ENCODE peak calls at places on chromosomes 6 and 20, in four cellular contexts. L is naive thymus-derived CD4-positive, alpha-beta T cell; B is AG08395; E is activated CD4-positive, CD25-positive, alpha-beta regulatory T cell. K is an unnamed sample.

GRCh38 chr6:113306552-113307145 is 550.5 kb upstream of the MARCKS start:
- DNase-seq in L (no peak), B (no peak), E (no peak), K (no peak)

GRCh38 chr6:157064502-157064901 is 258.8 kb downstream of the TMEM242 start:
- DNase-seq in L (no peak), B (no peak), E (no peak), K (no peak)

GRCh38 chr6:130578713-130579112 is 212.9 kb downstream of the TMEM200A start:
- DNase-seq in L (no peak), B (no peak), E (no peak), K (no peak)

GRCh38 chr6:143656026-143656425 is 21.7 kb upstream of the PHACTR2 start:
- DNase-seq in L (no peak), B (no peak), E (no peak), K (no peak)

GRCh38 chr6:138765896-138766487 is 7.6 kb upstream of the CCDC28A start:
- DNase-seq in L (peak), B (peak), E (no peak), K (no peak)

GRCh38 chr6:146813554-146813953 is 214.8 kb downstream of the ADGB start:
- DNase-seq in L (no peak), B (no peak), E (no peak), K (no peak)

GRCh38 chr20:2509468-2509781 is 710 bp upstream of the ZNF343 start:
- DNase-seq in L (no peak), B (no peak), E (no peak), K (no peak)

GRCh38 chr20:53210931-53211330 is 238.8 kb downstream of the TSHZ2 start:
- DNase-seq in L (no peak), B (no peak), E (no peak), K (no peak)

GRCh38 chr6:48036316-48036715 is 74.7 kb downstream of the PTCHD4 start:
- DNase-seq in L (no peak), B (no peak), E (no peak), K (peak)

GRCh38 chr20:49866051-49866450 is 49.3 kb downstream of the SPATA2 start:
- DNase-seq in L (no peak), B (peak), E (no peak), K (peak)

GRCh38 chr20:35302421-35303335 is 10.5 kb upstream of the FAM83C start:
- DNase-seq in L (no peak), B (no peak), E (no peak), K (no peak)

GRCh38 chr6:2793491-2794151 is 28.4 kb downstream of the WRNIP1 start:
- DNase-seq in L (peak), B (no peak), E (no peak), K (no peak)

GRCh38 chr6:7052441-7052936 is 55.3 kb upstream of the RREB1 start:
- DNase-seq in L (peak), B (peak), E (no peak), K (peak)

GRCh38 chr6:110900028-110900598 is 25.5 kb downstream of the AMD1 start:
- DNase-seq in L (no peak), B (no peak), E (no peak), K (no peak)

GRCh38 chr20:1524004-1524403 is 32.8 kb upstream of the SIRPB2 start:
- DNase-seq in L (no peak), B (no peak), E (no peak), K (no peak)

GRCh38 chr20:7392551-7392950 is 547.7 kb downstream of the HAO1 start:
- DNase-seq in L (no peak), B (peak), E (no peak), K (no peak)

GRCh38 chr6:134674562-134674961 is 275.3 kb downstream of the ALDH8A1 start:
- DNase-seq in L (no peak), B (no peak), E (no peak), K (no peak)

GRCh38 chr20:20712004-20712473 is 405 bp downstream of the RALGAPA2 start:
- DNase-seq in L (no peak), B (no peak), E (no peak), K (no peak)

GRCh38 chr6:111157412-111157811 is 70.1 kb downstream of the SLC16A10 start:
- DNase-seq in L (no peak), B (no peak), E (no peak), K (no peak)

GRCh38 chr6:47302043-47302442 is 7.7 kb downstream of the TNFRSF21 start:
- DNase-seq in L (no peak), B (no peak), E (no peak), K (no peak)

GRCh38 chr6:36563237-36563927 is 16.1 kb upstream of the STK38 start:
- DNase-seq in L (no peak), B (no peak), E (no peak), K (no peak)

GRCh38 chr6:21924002-21924401 is 330.5 kb downstream of the SOX4 start:
- DNase-seq in L (no peak), B (no peak), E (no peak), K (no peak)

GRCh38 chr20:44728835-44729342 is 13.7 kb downstream of the CCN5 start:
- DNase-seq in L (no peak), B (peak), E (no peak), K (peak)

GRCh38 chr20:63061701-63062100 is 54.9 kb upstream of the BHLHE23 start:
- DNase-seq in L (no peak), B (no peak), E (no peak), K (no peak)

GRCh38 chr20:20393770-20394169 is 25.9 kb downstream of the INSM1 start:
- DNase-seq in L (no peak), B (no peak), E (no peak), K (no peak)

GRCh38 chr6:125110056-125110455 is 43.5 kb upstream of the TPD52L1 start:
- DNase-seq in L (no peak), B (no peak), E (no peak), K (no peak)

GRCh38 chr6:32867022-32867477 is 13.1 kb downstream of the PSMB9 start:
- DNase-seq in L (peak), B (no peak), E (no peak), K (no peak)

GRCh38 chr6:30357678-30358339 is 12.9 kb downstream of the RPP21 start:
- DNase-seq in L (peak), B (peak), E (peak), K (peak)

GRCh38 chr20:32456869-32457421 is 98.8 kb downstream of the ASXL1 start:
- DNase-seq in L (no peak), B (peak), E (no peak), K (no peak)

GRCh38 chr6:106097368-106098231 is 11.5 kb downstream of the PRDM1 start:
- DNase-seq in L (peak), B (no peak), E (peak), K (no peak)

GRCh38 chr6:52992980-52993379 is 2.1 kb downstream of the GSTA4 start:
- DNase-seq in L (no peak), B (no peak), E (no peak), K (no peak)

GRCh38 chr6:3732345-3733141 is 19.0 kb downstream of the PXDC1 start:
- DNase-seq in L (peak), B (peak), E (peak), K (peak)

GRCh38 chr20:50992733-50993457 is 30.0 kb downstream of the KCNG1 start:
- DNase-seq in L (peak), B (peak), E (no peak), K (peak)

GRCh38 chr6:163030980-163031379 is 303.2 kb downstream of the PACRG start:
- DNase-seq in L (no peak), B (no peak), E (no peak), K (no peak)

GRCh38 chr6:42453649-42454427 is 2.1 kb upstream of the TRERF1 start:
- DNase-seq in L (peak), B (peak), E (no peak), K (no peak)

GRCh38 chr6:158697798-158698197 is 47.9 kb downstream of the SYTL3 start:
- DNase-seq in L (no peak), B (peak), E (no peak), K (peak)

GRCh38 chr20:44475694-44476560 is at the start of gene TTPAL:
- DNase-seq in L (peak), B (peak), E (peak), K (peak)

GRCh38 chr6:73285674-73286283 is 22.8 kb upstream of the KHDC1 start:
- DNase-seq in L (no peak), B (peak), E (no peak), K (no peak)

K was measured in GM04504.